ENCODE peak calls at places on chromosomes 2 and 18, in seven cellular contexts. D is GM13977; M is T-helper 1 cell; F is coronary artery; A is activated CD4-positive, CD25-positive, alpha-beta regulatory T cell treated with anti-CD3 and anti-CD28 coated beads, Interleukin-2, amount 50 U/mL, for 16 hours; U is WTC11; T is activated CD8-positive, alpha-beta memory T cell treated with anti-CD3 and anti-CD28 coated beads, Interleukin-2, amount 50 U/mL, for 4 hours. O is an unnamed sample.

GRCh38 chr2:177175917-177176668 is 36.5 kb upstream of the HNRNPA3 start:
- DNase-seq in D (no peak), M (no peak), F (no peak), A (no peak), U (no peak), T (no peak), O (no peak)

GRCh38 chr18:46675112-46675511 is 18.1 kb upstream of the LOXHD1 start:
- DNase-seq in D (no peak), M (no peak), F (no peak), A (no peak), U (no peak), T (no peak), O (no peak)

GRCh38 chr2:54606393-54606973 is 117.0 kb upstream of the EML6 start:
- DNase-seq in D (no peak), M (peak; percentile 25), F (no peak), A (no peak), U (no peak), T (no peak), O (peak; percentile 48)

GRCh38 chr2:155727097-155727906 is 605.2 kb downstream of the NR4A2 start:
- DNase-seq in D (no peak), M (no peak), F (no peak), A (no peak), U (no peak), T (no peak), O (no peak)

GRCh38 chr18:49613741-49614151 is 51.9 kb downstream of the LIPG start:
- DNase-seq in D (no peak), M (no peak), F (no peak), A (no peak), U (no peak), T (no peak), O (no peak)

GRCh38 chr18:58541789-58542425 is 87.0 kb downstream of the ALPK2 start:
- DNase-seq in D (peak; percentile 40), M (no peak), F (no peak), A (peak; percentile 24), U (no peak), T (peak; percentile 36), O (peak; percentile 97)

GRCh38 chr2:173064231-173064805 is 11.3 kb upstream of the MAP3K20 start:
- DNase-seq in D (no peak), M (no peak), F (no peak), A (no peak), U (no peak), T (no peak), O (peak; percentile 95)

GRCh38 chr2:62293490-62294212 is 97.7 kb downstream of the B3GNT2 start:
- DNase-seq in D (no peak), M (no peak), F (no peak), A (no peak), U (peak; percentile 82), T (no peak), O (no peak)

GRCh38 chr18:63887424-63887823 is at the start of gene SERPINB2:
- DNase-seq in D (peak; percentile 34), M (no peak), F (no peak), A (no peak), U (no peak), T (no peak), O (peak; percentile 43)

GRCh38 chr2:238895901-238896600 is 48.2 kb downstream of the TWIST2 start:
- DNase-seq in D (no peak), M (no peak), F (peak; percentile 85), A (no peak), U (peak; percentile 32), T (no peak), O (peak; percentile 97)

O was measured in AG10803.